ENCODE peak calls at places on chromosomes 2 and 18, in seven cellular contexts. One of them, this sample, is unnamed.

GRCh38 chr2:108884629-108885028 is 98.1 kb downstream of the CCDC138 start:
- DNase-seq in GM20000: no peak
- DNase-seq in hypothalamus: no peak
- DNase-seq in activated T-helper 1 cell treated with anti-CD3 and anti-CD28 coated beads, Interleukin-2, amount 50 U/mL, for 16 hours: no peak
- DNase-seq in OCI-M1: no peak
- DNase-seq in CD8-positive, alpha-beta memory T cell: no peak
- DNase-seq in glutamatergic neuron: no peak
- DNase-seq in this sample: no peak

GRCh38 chr2:17934721-17935120 is 56.3 kb downstream of the KCNS3 start:
- DNase-seq in GM20000: no peak
- DNase-seq in hypothalamus: no peak
- DNase-seq in activated T-helper 1 cell treated with anti-CD3 and anti-CD28 coated beads, Interleukin-2, amount 50 U/mL, for 16 hours: no peak
- DNase-seq in OCI-M1: no peak
- DNase-seq in CD8-positive, alpha-beta memory T cell: no peak
- DNase-seq in glutamatergic neuron: no peak
- DNase-seq in this sample: no peak

GRCh38 chr2:40367652-40368051 is 84.2 kb downstream of the SLC8A1 start:
- DNase-seq in GM20000: no peak
- DNase-seq in hypothalamus: no peak
- DNase-seq in activated T-helper 1 cell treated with anti-CD3 and anti-CD28 coated beads, Interleukin-2, amount 50 U/mL, for 16 hours: no peak
- DNase-seq in OCI-M1: peak
- DNase-seq in CD8-positive, alpha-beta memory T cell: no peak
- DNase-seq in glutamatergic neuron: no peak
- DNase-seq in this sample: no peak

GRCh38 chr2:236286866-236287545 is 22.8 kb upstream of the ASB18 start:
- DNase-seq in GM20000: no peak
- DNase-seq in hypothalamus: no peak
- DNase-seq in activated T-helper 1 cell treated with anti-CD3 and anti-CD28 coated beads, Interleukin-2, amount 50 U/mL, for 16 hours: no peak
- DNase-seq in OCI-M1: no peak
- DNase-seq in CD8-positive, alpha-beta memory T cell: no peak
- DNase-seq in glutamatergic neuron: no peak
- DNase-seq in this sample: no peak

GRCh38 chr2:85413592-85414421 is 3.6 kb upstream of the CAPG start:
- DNase-seq in GM20000: no peak
- DNase-seq in hypothalamus: no peak
- DNase-seq in activated T-helper 1 cell treated with anti-CD3 and anti-CD28 coated beads, Interleukin-2, amount 50 U/mL, for 16 hours: no peak
- DNase-seq in OCI-M1: no peak
- DNase-seq in CD8-positive, alpha-beta memory T cell: no peak
- DNase-seq in glutamatergic neuron: no peak
- DNase-seq in this sample: peak

GRCh38 chr2:190717764-190718651 is 69.1 kb downstream of the NAB1 start:
- DNase-seq in GM20000: no peak
- DNase-seq in hypothalamus: no peak
- DNase-seq in activated T-helper 1 cell treated with anti-CD3 and anti-CD28 coated beads, Interleukin-2, amount 50 U/mL, for 16 hours: no peak
- DNase-seq in OCI-M1: no peak
- DNase-seq in CD8-positive, alpha-beta memory T cell: no peak
- DNase-seq in glutamatergic neuron: no peak
- DNase-seq in this sample: no peak

GRCh38 chr2:96807127-96807471 is 9.0 kb upstream of the CNNM3 start:
- DNase-seq in GM20000: no peak
- DNase-seq in hypothalamus: no peak
- DNase-seq in activated T-helper 1 cell treated with anti-CD3 and anti-CD28 coated beads, Interleukin-2, amount 50 U/mL, for 16 hours: no peak
- DNase-seq in OCI-M1: no peak
- DNase-seq in CD8-positive, alpha-beta memory T cell: no peak
- DNase-seq in glutamatergic neuron: no peak
- DNase-seq in this sample: no peak

GRCh38 chr2:219109468-219109867 is 48.7 kb upstream of the IHH start:
- DNase-seq in GM20000: no peak
- DNase-seq in hypothalamus: no peak
- DNase-seq in activated T-helper 1 cell treated with anti-CD3 and anti-CD28 coated beads, Interleukin-2, amount 50 U/mL, for 16 hours: no peak
- DNase-seq in OCI-M1: peak
- DNase-seq in CD8-positive, alpha-beta memory T cell: no peak
- DNase-seq in glutamatergic neuron: no peak
- DNase-seq in this sample: no peak

GRCh38 chr18:44945847-44946490 is 265.3 kb downstream of the SETBP1 start:
- DNase-seq in GM20000: no peak
- DNase-seq in hypothalamus: no peak
- DNase-seq in activated T-helper 1 cell treated with anti-CD3 and anti-CD28 coated beads, Interleukin-2, amount 50 U/mL, for 16 hours: no peak
- DNase-seq in OCI-M1: no peak
- DNase-seq in CD8-positive, alpha-beta memory T cell: no peak
- DNase-seq in glutamatergic neuron: no peak
- DNase-seq in this sample: no peak

GRCh38 chr18:57586243-57587049 is at the start of gene FECH:
- DNase-seq in GM20000: peak
- DNase-seq in hypothalamus: peak
- DNase-seq in activated T-helper 1 cell treated with anti-CD3 and anti-CD28 coated beads, Interleukin-2, amount 50 U/mL, for 16 hours: peak
- DNase-seq in OCI-M1: peak
- DNase-seq in CD8-positive, alpha-beta memory T cell: peak
- DNase-seq in glutamatergic neuron: peak
- DNase-seq in this sample: peak

GRCh38 chr2:241609859-241610793 is 26.8 kb downstream of the THAP4 start:
- DNase-seq in GM20000: peak
- DNase-seq in hypothalamus: no peak
- DNase-seq in activated T-helper 1 cell treated with anti-CD3 and anti-CD28 coated beads, Interleukin-2, amount 50 U/mL, for 16 hours: peak
- DNase-seq in OCI-M1: peak
- DNase-seq in CD8-positive, alpha-beta memory T cell: peak
- DNase-seq in glutamatergic neuron: peak
- DNase-seq in this sample: peak

This sample was measured in nephron progenitor cell.